ENCODE peak calls at places on chromosomes 1 and 21, in four cellular contexts. X, E, W and V are unnamed samples.

GRCh38 chr21:44800971-44801467 is 601 bp downstream of the UBE2G2 start:
- DNase-seq in W (peak; percentile 70), X (no peak), E (no peak), V (no peak)

GRCh38 chr1:6148497-6149241 is 31.5 kb downstream of the CHD5 start:
- DNase-seq in E (peak; percentile 66), X (no peak), W (peak; percentile 86), V (peak; percentile 57)

GRCh38 chr1:155113450-155113985 is 14.2 kb upstream of the EFNA1 start:
- DNase-seq in E (no peak), X (no peak), W (no peak), V (no peak)

GRCh38 chr1:2132222-2133038 is 62.1 kb downstream of the FAAP20 start:
- DNase-seq in W (peak; percentile 81), E (no peak), X (peak; percentile 87), V (no peak)

GRCh38 chr1:224769987-224770693 is 154.0 kb downstream of the CNIH3 start:
- DNase-seq in W (no peak), E (no peak), X (no peak), V (no peak)

GRCh38 chr1:211326528-211327340 is at the start of gene TRAF5:
- DNase-seq in X (peak; percentile 76), W (peak; percentile 71), E (no peak), V (peak; percentile 58)

GRCh38 chr1:243974451-243975292 is 76.4 kb upstream of the ZBTB18 start:
- DNase-seq in E (no peak), W (no peak), X (no peak), V (no peak)

GRCh38 chr1:213750231-213751063 is 237.3 kb upstream of the PROX1 start:
- DNase-seq in X (no peak), W (no peak), E (no peak), V (no peak)

GRCh38 chr1:155976913-155977606 is 1.3 kb downstream of the ARHGEF2 start:
- DNase-seq in X (no peak), E (no peak), W (peak; percentile 32), V (no peak)

GRCh38 chr21:34882719-34883131 is 166.4 kb downstream of the RUNX1 start:
- DNase-seq in X (no peak), W (no peak), E (no peak), V (no peak)

GRCh38 chr1:173367136-173367535 is 110.0 kb upstream of the PRDX6 start:
- DNase-seq in W (no peak), X (no peak), E (no peak), V (no peak)

GRCh38 chr1:237492359-237492758 is 398.4 kb downstream of the ZP4 start:
- DNase-seq in W (no peak), X (no peak), E (no peak), V (no peak)

GRCh38 chr1:220028496-220028895 is 17.8 kb downstream of the EPRS1 start:
- DNase-seq in W (no peak), X (no peak), E (no peak), V (no peak)

GRCh38 chr1:207336559-207337467 is 15.3 kb downstream of the CD55 start:
- DNase-seq in X (no peak), E (no peak), W (no peak), V (no peak)

GRCh38 chr1:240683576-240683975 is 71.6 kb upstream of the GREM2 start:
- DNase-seq in W (no peak), X (no peak), E (no peak), V (no peak)

GRCh38 chr1:25780318-25781129 is 19.5 kb upstream of the SELENON start:
- DNase-seq in X (no peak), E (peak; percentile 25), W (peak; percentile 58), V (peak; percentile 40)
- TF ChIP-seq POLR2AphosphoS5 in X (no peak), E (no peak), W (no peak), V (no peak)

GRCh38 chr1:23366598-23366997 is 3.0 kb downstream of the ZNF436 start:
- DNase-seq in X (no peak), E (no peak), W (no peak), V (no peak)

GRCh38 chr1:23358310-23358709 is 11.3 kb downstream of the ZNF436 start:
- DNase-seq in X (no peak), E (no peak), W (no peak), V (no peak)

GRCh38 chr1:23357112-23357908 is 12.3 kb downstream of the ZNF436 start:
- DNase-seq in W (no peak), X (no peak), E (peak; percentile 54), V (no peak)

GRCh38 chr1:23366146-23366545 is 3.5 kb downstream of the ZNF436 start:
- DNase-seq in E (no peak), X (no peak), W (no peak), V (no peak)

DNA sequence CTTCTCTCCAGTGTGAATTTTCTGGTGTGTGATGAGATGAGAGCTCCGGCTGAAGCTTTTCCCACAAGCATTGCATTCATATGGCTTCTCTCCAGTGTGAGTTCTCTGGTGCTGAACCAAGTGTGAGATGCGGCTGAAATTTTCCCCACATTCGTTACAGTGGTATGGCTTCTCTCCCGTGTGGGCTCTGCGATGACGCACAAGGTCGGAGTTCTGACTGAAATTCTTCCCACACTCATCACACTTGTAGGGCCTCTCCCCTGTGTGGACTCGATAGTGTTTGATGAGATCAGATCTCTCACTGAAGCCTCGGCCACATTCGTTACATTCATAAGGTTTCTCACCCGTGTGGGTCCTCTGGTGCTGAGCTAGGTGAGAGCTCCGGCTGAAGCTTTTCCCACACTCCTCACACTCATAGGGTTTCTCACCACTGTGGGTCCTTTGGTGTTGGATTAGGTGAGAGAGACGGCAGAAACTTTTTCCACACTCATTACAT is 7.4 kb downstream of the ZNF436 start:
- DNase-seq in X (no peak), E (no peak), W (peak; percentile 40), V (no peak)
- H3K9me3 ChIP-seq in X (peaks cover 23% of the 10 kb centered on the region), E (peaks cover 59% of the 10 kb centered on the region), W (peaks cover 45% of the 10 kb centered on the region), V (peaks cover 59% of the 10 kb centered on the region)

DNA sequence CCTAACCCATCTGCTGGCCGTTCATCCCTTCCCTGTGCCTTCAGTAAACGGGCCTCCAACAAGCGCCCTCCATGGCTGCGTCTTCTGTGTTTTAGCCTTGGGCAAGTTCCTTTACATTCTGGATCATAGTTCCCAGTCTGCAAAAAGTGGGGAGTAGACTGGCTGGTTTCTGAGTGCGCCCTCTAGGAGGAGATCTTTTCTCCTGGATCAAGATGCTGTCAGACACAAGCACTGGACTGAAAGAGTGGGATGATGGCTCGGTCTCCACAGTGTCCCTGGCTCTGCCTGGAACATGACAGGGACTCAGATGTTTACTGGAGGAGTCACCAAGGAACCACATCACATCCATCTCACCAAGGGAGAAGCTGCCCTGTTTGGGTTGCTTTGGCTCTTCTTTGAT is 88.8 kb downstream of the PRDM2 start:
- DNase-seq in W (no peak), E (no peak), X (no peak), V (no peak)
- TF ChIP-seq POLR2AphosphoS5 in W (no peak), E (no peak), X (no peak), V (no peak)

DNA sequence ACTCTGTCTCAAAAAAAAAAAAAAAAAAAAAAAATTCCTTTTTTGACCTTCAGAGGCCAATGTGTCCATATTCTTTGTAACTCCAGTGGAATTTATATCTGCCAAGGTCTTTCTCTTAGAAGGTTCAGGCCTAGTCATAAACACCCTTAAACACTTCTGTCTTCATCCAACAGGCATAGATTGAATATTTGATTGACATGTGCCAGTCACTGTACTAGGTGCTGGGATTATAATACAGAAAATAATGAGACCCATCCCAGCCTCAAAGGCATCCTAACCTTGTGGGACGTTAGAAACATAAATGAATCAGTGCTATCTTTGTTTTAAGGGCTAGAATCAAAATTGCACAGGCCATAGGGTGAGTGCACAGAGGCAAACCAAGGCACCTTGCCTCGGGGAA is 62.9 kb upstream of the SERBP1 start:
- DNase-seq in X (no peak), E (no peak), W (no peak), V (no peak)
- H3K9me3 ChIP-seq in X (no peaks in the 10 kb centered on the region), E (no peaks in the 10 kb centered on the region), W (no peaks in the 10 kb centered on the region), V (no peaks in the 10 kb centered on the region)

GRCh38 chr1:145891587-145892485 is 6.2 kb upstream of the ANKRD35 start:
- DNase-seq in W (peak; percentile 89), E (peak; percentile 94), X (peak; percentile 98), V (peak; percentile 98)
- TF ChIP-seq POLR2AphosphoS5 in W (no peak), E (no peak), X (peak; percentile 72), V (peak; percentile 84)

GRCh38 chr21:38506606-38507331 is 8.5 kb upstream of the ERG start:
- DNase-seq in E (no peak), W (no peak), X (no peak), V (no peak)

GRCh38 chr21:38500073-38500472 is 1.8 kb upstream of the ERG start:
- DNase-seq in X (no peak), E (no peak), W (no peak), V (no peak)

GRCh38 chr21:38505654-38506523 is 7.6 kb upstream of the ERG start:
- DNase-seq in X (no peak), W (peak; percentile 60), E (peak; percentile 33), V (no peak)

GRCh38 chr21:38504056-38504455 is 5.8 kb upstream of the ERG start:
- DNase-seq in X (no peak), E (no peak), W (no peak), V (no peak)

GRCh38 chr21:38503588-38503987 is 5.3 kb upstream of the ERG start:
- DNase-seq in E (no peak), W (no peak), X (no peak), V (no peak)
- H3K9me3 ChIP-seq in E (no peaks in the 10 kb centered on the region), W (no peaks in the 10 kb centered on the region), X (no peaks in the 10 kb centered on the region), V (no peaks in the 10 kb centered on the region)